ENCODE peak calls at places on chromosomes 2 and 18, in seven cellular contexts. One of them, this sample, is unnamed.

GRCh38 chr2:211946960-211947359 is 591.6 kb downstream of the ERBB4 start:
- DNase-seq in SK-N-SH: no peak
- DNase-seq in choroid plexus epithelial cell: no peak
- DNase-seq in right lobe of liver: no peak
- DNase-seq in osteoblast: no peak
- DNase-seq in cardiac muscle cell: no peak
- DNase-seq in WERI-Rb-1: no peak
- DNase-seq in this sample: no peak

GRCh38 chr2:235724964-235725603 is 231.2 kb downstream of the AGAP1 start:
- DNase-seq in SK-N-SH: no peak
- DNase-seq in choroid plexus epithelial cell: peak; percentile 14
- DNase-seq in right lobe of liver: peak; percentile 40
- DNase-seq in osteoblast: no peak
- DNase-seq in cardiac muscle cell: no peak
- DNase-seq in WERI-Rb-1: no peak
- DNase-seq in this sample: no peak

GRCh38 chr2:20065885-20066602 is 14.6 kb upstream of the LAPTM4A start:
- DNase-seq in SK-N-SH: peak; percentile 67
- DNase-seq in choroid plexus epithelial cell: peak; percentile 69
- DNase-seq in right lobe of liver: peak; percentile 47
- DNase-seq in osteoblast: peak; percentile 23
- DNase-seq in cardiac muscle cell: no peak
- DNase-seq in WERI-Rb-1: no peak
- DNase-seq in this sample: no peak

GRCh38 chr2:233355916-233356315 is 1.6 kb downstream of the DGKD start:
- DNase-seq in SK-N-SH: no peak
- DNase-seq in choroid plexus epithelial cell: no peak
- DNase-seq in right lobe of liver: no peak
- DNase-seq in osteoblast: no peak
- DNase-seq in cardiac muscle cell: no peak
- DNase-seq in WERI-Rb-1: no peak
- DNase-seq in this sample: no peak

GRCh38 chr2:121130301-121130850 is 154.6 kb downstream of the TFCP2L1 start:
- DNase-seq in SK-N-SH: peak; percentile 72
- DNase-seq in choroid plexus epithelial cell: no peak
- DNase-seq in right lobe of liver: no peak
- DNase-seq in osteoblast: no peak
- DNase-seq in cardiac muscle cell: no peak
- DNase-seq in WERI-Rb-1: no peak
- DNase-seq in this sample: no peak

GRCh38 chr18:44887227-44887631 is 206.5 kb downstream of the SETBP1 start:
- DNase-seq in SK-N-SH: no peak
- DNase-seq in choroid plexus epithelial cell: peak; percentile 56
- DNase-seq in right lobe of liver: peak; percentile 32
- DNase-seq in osteoblast: no peak
- DNase-seq in cardiac muscle cell: peak; percentile 71
- DNase-seq in WERI-Rb-1: no peak
- DNase-seq in this sample: peak; percentile 39

GRCh38 chr18:26307161-26307773 is 81.0 kb downstream of the TAF4B start:
- DNase-seq in SK-N-SH: peak; percentile 54
- DNase-seq in choroid plexus epithelial cell: peak; percentile 87
- DNase-seq in right lobe of liver: no peak
- DNase-seq in osteoblast: peak; percentile 49
- DNase-seq in cardiac muscle cell: peak; percentile 66
- DNase-seq in WERI-Rb-1: peak; percentile 29
- DNase-seq in this sample: peak; percentile 55

GRCh38 chr2:221309888-221310287 is 262.2 kb downstream of the EPHA4 start:
- DNase-seq in SK-N-SH: no peak
- DNase-seq in choroid plexus epithelial cell: no peak
- DNase-seq in right lobe of liver: no peak
- DNase-seq in osteoblast: no peak
- DNase-seq in cardiac muscle cell: peak; percentile 54
- DNase-seq in WERI-Rb-1: no peak
- DNase-seq in this sample: no peak

GRCh38 chr2:133171396-133172004 is 396.8 kb downstream of the NCKAP5 start:
- DNase-seq in SK-N-SH: peak; percentile 30
- DNase-seq in choroid plexus epithelial cell: peak; percentile 81
- DNase-seq in right lobe of liver: no peak
- DNase-seq in osteoblast: peak; percentile 52
- DNase-seq in cardiac muscle cell: peak; percentile 65
- DNase-seq in WERI-Rb-1: peak; percentile 13
- DNase-seq in this sample: peak; percentile 31

GRCh38 chr2:181672255-181673008 is 7.9 kb downstream of the NEUROD1 start:
- DNase-seq in SK-N-SH: no peak
- DNase-seq in choroid plexus epithelial cell: no peak
- DNase-seq in right lobe of liver: no peak
- DNase-seq in osteoblast: no peak
- DNase-seq in cardiac muscle cell: no peak
- DNase-seq in WERI-Rb-1: no peak
- DNase-seq in this sample: no peak

GRCh38 chr2:204665244-204665643 is 120.0 kb downstream of the PARD3B start:
- DNase-seq in SK-N-SH: no peak
- DNase-seq in choroid plexus epithelial cell: peak; percentile 62
- DNase-seq in right lobe of liver: no peak
- DNase-seq in osteoblast: no peak
- DNase-seq in cardiac muscle cell: no peak
- DNase-seq in WERI-Rb-1: no peak
- DNase-seq in this sample: no peak

GRCh38 chr2:207770602-207771404 is 1.1 kb upstream of the FZD5 start:
- DNase-seq in SK-N-SH: no peak
- DNase-seq in choroid plexus epithelial cell: peak; percentile 26
- DNase-seq in right lobe of liver: peak; percentile 62
- DNase-seq in osteoblast: no peak
- DNase-seq in cardiac muscle cell: no peak
- DNase-seq in WERI-Rb-1: no peak
- DNase-seq in this sample: peak; percentile 41

GRCh38 chr2:26558271-26559043 is 80.5 kb upstream of the OTOF start:
- DNase-seq in SK-N-SH: no peak
- DNase-seq in choroid plexus epithelial cell: peak; percentile 34
- DNase-seq in right lobe of liver: peak; percentile 15
- DNase-seq in osteoblast: peak; percentile 67
- DNase-seq in cardiac muscle cell: no peak
- DNase-seq in WERI-Rb-1: peak; percentile 81
- DNase-seq in this sample: no peak

GRCh38 chr2:160207804-160208661 is 8.0 kb upstream of the ITGB6 start:
- DNase-seq in SK-N-SH: peak; percentile 66
- DNase-seq in choroid plexus epithelial cell: peak; percentile 80
- DNase-seq in right lobe of liver: peak; percentile 90
- DNase-seq in osteoblast: peak; percentile 86
- DNase-seq in cardiac muscle cell: no peak
- DNase-seq in WERI-Rb-1: no peak
- DNase-seq in this sample: no peak

GRCh38 chr2:217903859-217904613 is 98.8 kb downstream of the TNS1 start:
- DNase-seq in SK-N-SH: peak; percentile 76
- DNase-seq in choroid plexus epithelial cell: peak; percentile 73
- DNase-seq in right lobe of liver: peak; percentile 89
- DNase-seq in osteoblast: peak; percentile 87
- DNase-seq in cardiac muscle cell: no peak
- DNase-seq in WERI-Rb-1: no peak
- DNase-seq in this sample: no peak

GRCh38 chr2:207528980-207529329 is 807 bp upstream of the CREB1 start:
- DNase-seq in SK-N-SH: no peak
- DNase-seq in choroid plexus epithelial cell: peak; percentile 49
- DNase-seq in right lobe of liver: no peak
- DNase-seq in osteoblast: no peak
- DNase-seq in cardiac muscle cell: no peak
- DNase-seq in WERI-Rb-1: no peak
- DNase-seq in this sample: peak; percentile 37

GRCh38 chr18:57927511-57927910 is 116.5 kb upstream of the NEDD4L start:
- DNase-seq in SK-N-SH: no peak
- DNase-seq in choroid plexus epithelial cell: no peak
- DNase-seq in right lobe of liver: no peak
- DNase-seq in osteoblast: no peak
- DNase-seq in cardiac muscle cell: no peak
- DNase-seq in WERI-Rb-1: no peak
- DNase-seq in this sample: no peak

GRCh38 chr2:49972699-49973098 is 818.4 kb upstream of the FSHR start:
- DNase-seq in SK-N-SH: peak; percentile 56
- DNase-seq in choroid plexus epithelial cell: no peak
- DNase-seq in right lobe of liver: no peak
- DNase-seq in osteoblast: no peak
- DNase-seq in cardiac muscle cell: peak; percentile 44
- DNase-seq in WERI-Rb-1: peak; percentile 90
- DNase-seq in this sample: no peak

GRCh38 chr18:65990944-65991708 is 240.3 kb downstream of the CDH7 start:
- DNase-seq in SK-N-SH: no peak
- DNase-seq in choroid plexus epithelial cell: no peak
- DNase-seq in right lobe of liver: no peak
- DNase-seq in osteoblast: no peak
- DNase-seq in cardiac muscle cell: no peak
- DNase-seq in WERI-Rb-1: no peak
- DNase-seq in this sample: no peak

GRCh38 chr2:111119847-111120252 is 864 bp upstream of the BCL2L11 start:
- DNase-seq in SK-N-SH: peak; percentile 39
- DNase-seq in choroid plexus epithelial cell: peak; percentile 9
- DNase-seq in right lobe of liver: no peak
- DNase-seq in osteoblast: peak; percentile 35
- DNase-seq in cardiac muscle cell: peak; percentile 20
- DNase-seq in WERI-Rb-1: no peak
- DNase-seq in this sample: peak; percentile 49

GRCh38 chr2:220332886-220333285 is 705.5 kb downstream of the SLC4A3 start:
- DNase-seq in SK-N-SH: no peak
- DNase-seq in choroid plexus epithelial cell: no peak
- DNase-seq in right lobe of liver: no peak
- DNase-seq in osteoblast: no peak
- DNase-seq in cardiac muscle cell: no peak
- DNase-seq in WERI-Rb-1: no peak
- DNase-seq in this sample: no peak

GRCh38 chr2:164898475-164898874 is 56.9 kb downstream of the SLC38A11 start:
- DNase-seq in SK-N-SH: no peak
- DNase-seq in choroid plexus epithelial cell: peak; percentile 98
- DNase-seq in right lobe of liver: no peak
- DNase-seq in osteoblast: no peak
- DNase-seq in cardiac muscle cell: no peak
- DNase-seq in WERI-Rb-1: no peak
- DNase-seq in this sample: no peak

GRCh38 chr2:11655495-11655894 is 14.5 kb downstream of the NTSR2 start:
- DNase-seq in SK-N-SH: no peak
- DNase-seq in choroid plexus epithelial cell: no peak
- DNase-seq in right lobe of liver: no peak
- DNase-seq in osteoblast: no peak
- DNase-seq in cardiac muscle cell: no peak
- DNase-seq in WERI-Rb-1: no peak
- DNase-seq in this sample: no peak

GRCh38 chr2:219001577-219002394 is 8.6 kb upstream of the CRYBA2 start:
- DNase-seq in SK-N-SH: peak; percentile 50
- DNase-seq in choroid plexus epithelial cell: no peak
- DNase-seq in right lobe of liver: peak; percentile 94
- DNase-seq in osteoblast: peak; percentile 89
- DNase-seq in cardiac muscle cell: no peak
- DNase-seq in WERI-Rb-1: peak; percentile 96
- DNase-seq in this sample: peak; percentile 70

GRCh38 chr2:63855418-63856301 is 14.0 kb downstream of the UGP2 start:
- DNase-seq in SK-N-SH: no peak
- DNase-seq in choroid plexus epithelial cell: no peak
- DNase-seq in right lobe of liver: no peak
- DNase-seq in osteoblast: no peak
- DNase-seq in cardiac muscle cell: no peak
- DNase-seq in WERI-Rb-1: no peak
- DNase-seq in this sample: no peak

GRCh38 chr18:50722311-50722710 is 97.5 kb downstream of the MRO start:
- DNase-seq in SK-N-SH: no peak
- DNase-seq in choroid plexus epithelial cell: no peak
- DNase-seq in right lobe of liver: no peak
- DNase-seq in osteoblast: no peak
- DNase-seq in cardiac muscle cell: no peak
- DNase-seq in WERI-Rb-1: peak; percentile 50
- DNase-seq in this sample: no peak
- TF ChIP-seq CTCF in SK-N-SH: no peak
- TF ChIP-seq CTCF in choroid plexus epithelial cell: no peak
- TF ChIP-seq CTCF in right lobe of liver: no peak
- TF ChIP-seq CTCF in osteoblast: no peak
- TF ChIP-seq CTCF in cardiac muscle cell: no peak
- TF ChIP-seq CTCF in WERI-Rb-1: peak; percentile 42
- TF ChIP-seq CTCF in this sample: no peak

GRCh38 chr2:42074661-42075060 is 26.8 kb downstream of the PKDCC start:
- DNase-seq in SK-N-SH: no peak
- DNase-seq in choroid plexus epithelial cell: no peak
- DNase-seq in right lobe of liver: no peak
- DNase-seq in osteoblast: no peak
- DNase-seq in cardiac muscle cell: no peak
- DNase-seq in WERI-Rb-1: no peak
- DNase-seq in this sample: no peak

GRCh38 chr2:42076357-42076921 is 28.6 kb downstream of the PKDCC start:
- DNase-seq in SK-N-SH: no peak
- DNase-seq in choroid plexus epithelial cell: no peak
- DNase-seq in right lobe of liver: no peak
- DNase-seq in osteoblast: no peak
- DNase-seq in cardiac muscle cell: no peak
- DNase-seq in WERI-Rb-1: no peak
- DNase-seq in this sample: no peak

GRCh38 chr2:42073739-42074138 is 25.9 kb downstream of the PKDCC start:
- DNase-seq in SK-N-SH: no peak
- DNase-seq in choroid plexus epithelial cell: no peak
- DNase-seq in right lobe of liver: no peak
- DNase-seq in osteoblast: peak; percentile 74
- DNase-seq in cardiac muscle cell: no peak
- DNase-seq in WERI-Rb-1: no peak
- DNase-seq in this sample: no peak

GRCh38 chr2:42079737-42080287 is 32.0 kb downstream of the PKDCC start:
- DNase-seq in SK-N-SH: no peak
- DNase-seq in choroid plexus epithelial cell: no peak
- DNase-seq in right lobe of liver: no peak
- DNase-seq in osteoblast: no peak
- DNase-seq in cardiac muscle cell: no peak
- DNase-seq in WERI-Rb-1: no peak
- DNase-seq in this sample: no peak

GRCh38 chr2:42077343-42077742 is 29.5 kb downstream of the PKDCC start:
- DNase-seq in SK-N-SH: no peak
- DNase-seq in choroid plexus epithelial cell: no peak
- DNase-seq in right lobe of liver: no peak
- DNase-seq in osteoblast: no peak
- DNase-seq in cardiac muscle cell: peak; percentile 47
- DNase-seq in WERI-Rb-1: peak; percentile 59
- DNase-seq in this sample: no peak
- TF ChIP-seq CTCF in SK-N-SH: peak; percentile 21
- TF ChIP-seq CTCF in choroid plexus epithelial cell: peak; percentile 49
- TF ChIP-seq CTCF in right lobe of liver: no peak
- TF ChIP-seq CTCF in osteoblast: peak; percentile 29
- TF ChIP-seq CTCF in cardiac muscle cell: peak; percentile 24
- TF ChIP-seq CTCF in WERI-Rb-1: peak; percentile 78
- TF ChIP-seq CTCF in this sample: no peak

DNA sequence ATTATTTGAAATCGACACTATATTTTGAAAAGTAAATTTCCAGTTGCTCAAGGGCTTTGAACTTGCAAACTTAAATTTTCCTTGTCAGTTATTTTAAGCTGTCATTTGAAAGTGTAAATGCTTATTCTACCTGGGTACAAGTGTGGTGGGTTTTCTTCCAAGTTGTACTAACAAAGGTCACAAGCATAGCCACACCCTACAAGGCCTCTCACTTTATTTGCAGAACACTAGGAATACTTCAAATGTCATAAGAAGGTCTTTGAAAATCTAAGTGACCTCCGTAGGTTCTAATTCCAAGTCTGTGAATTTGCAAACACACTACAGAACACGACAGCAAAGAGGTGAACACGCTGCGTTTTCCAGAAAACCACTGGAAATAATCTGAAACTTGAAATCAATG is 9.3 kb upstream of the RMDN2 start:
- DNase-seq in SK-N-SH: no peak
- DNase-seq in choroid plexus epithelial cell: no peak
- DNase-seq in right lobe of liver: no peak
- DNase-seq in osteoblast: no peak
- DNase-seq in cardiac muscle cell: no peak
- DNase-seq in WERI-Rb-1: no peak
- DNase-seq in this sample: no peak
- TF ChIP-seq CTCF in SK-N-SH: no peak
- TF ChIP-seq CTCF in choroid plexus epithelial cell: no peak
- TF ChIP-seq CTCF in right lobe of liver: no peak
- TF ChIP-seq CTCF in osteoblast: no peak
- TF ChIP-seq CTCF in cardiac muscle cell: no peak
- TF ChIP-seq CTCF in WERI-Rb-1: no peak
- TF ChIP-seq CTCF in this sample: no peak

GRCh38 chr2:30691948-30692828 is 115.1 kb downstream of the CAPN13 start:
- DNase-seq in SK-N-SH: no peak
- DNase-seq in choroid plexus epithelial cell: peak; percentile 56
- DNase-seq in right lobe of liver: no peak
- DNase-seq in osteoblast: peak; percentile 84
- DNase-seq in cardiac muscle cell: no peak
- DNase-seq in WERI-Rb-1: peak; percentile 78
- DNase-seq in this sample: peak; percentile 48
- TF ChIP-seq CTCF in SK-N-SH: peak; percentile 29
- TF ChIP-seq CTCF in choroid plexus epithelial cell: peak; percentile 48
- TF ChIP-seq CTCF in right lobe of liver: peak; percentile 4
- TF ChIP-seq CTCF in osteoblast: peak; percentile 51
- TF ChIP-seq CTCF in cardiac muscle cell: peak; percentile 22
- TF ChIP-seq CTCF in WERI-Rb-1: peak; percentile 87
- TF ChIP-seq CTCF in this sample: peak; percentile 34

This sample was measured in GM13976.